ENCODE peak calls at places on chromosome 11, in five cellular contexts. Q is Peyer's patch, D is ovary, X is gastrocnemius medialis, S is kidney. F is an unnamed sample. For H3K9me3, the result is how much of the 10 kb centered on the place peaks cover.

GRCh38 chr11:20207781-20208621 is 47.7 kb upstream of the DBX1 start:
- DNase-seq in Q (no peak), D (no peak), X (no peak), S (peak), F (no peak)

GRCh38 chr11:134658481-134659080 is 246.5 kb upstream of the B3GAT1 start:
- DNase-seq in Q (no peak), D (no peak), X (no peak), S (peak), F (no peak)

GRCh38 chr11:72793452-72794367 is at the start of gene STARD10:
- DNase-seq in Q (peak), D (peak), X (peak), S (peak), F (peak)

GRCh38 chr11:78420255-78420764 is 2.7 kb upstream of the GAB2 start:
- DNase-seq in Q (peak), D (peak), X (peak), S (peak), F (peak)

GRCh38 chr11:9759519-9760179 is 95.8 kb downstream of the SWAP70 start:
- DNase-seq in Q (peak), D (peak), X (peak), S (peak), F (peak)

GRCh38 chr11:69536406-69536805 is 54.9 kb downstream of the LINC01488 start:
- DNase-seq in Q (no peak), D (no peak), X (no peak), S (peak), F (no peak)

GRCh38 chr11:113579292-113579940 is 104.2 kb upstream of the DRD2 start:
- DNase-seq in Q (no peak), D (no peak), X (no peak), S (no peak), F (no peak)

GRCh38 chr11:31237819-31238771 is 131.4 kb downstream of the DCDC1 start:
- DNase-seq in Q (no peak), D (no peak), X (no peak), S (no peak), F (no peak)

GRCh38 chr11:69799582-69799981 is 19.6 kb downstream of the FGF3 start:
- DNase-seq in Q (no peak), D (no peak), X (no peak), S (no peak), F (peak)

GRCh38 chr11:47408598-47409439 is 429 bp downstream of the SLC39A13 start:
- DNase-seq in Q (no peak), D (peak), X (peak), S (peak), F (no peak)

GRCh38 chr11:134652586-134653255 is 240.7 kb upstream of the B3GAT1 start:
- DNase-seq in Q (no peak), D (no peak), X (no peak), S (no peak), F (no peak)

GRCh38 chr11:109490953-109491733 is 69.2 kb downstream of the C11orf87 start:
- DNase-seq in Q (no peak), D (no peak), X (no peak), S (no peak), F (no peak)

GRCh38 chr11:131504199-131504949 is 134.0 kb downstream of the NTM start:
- DNase-seq in Q (no peak), D (no peak), X (no peak), S (no peak), F (peak)

GRCh38 chr11:25816411-25816810 is 515.5 kb upstream of the ANO3 start:
- DNase-seq in Q (no peak), D (no peak), X (no peak), S (no peak), F (no peak)

GRCh38 chr11:44811841-44812448 is 85.2 kb downstream of the TSPAN18 start:
- DNase-seq in Q (no peak), D (no peak), X (no peak), S (no peak), F (no peak)

DNA sequence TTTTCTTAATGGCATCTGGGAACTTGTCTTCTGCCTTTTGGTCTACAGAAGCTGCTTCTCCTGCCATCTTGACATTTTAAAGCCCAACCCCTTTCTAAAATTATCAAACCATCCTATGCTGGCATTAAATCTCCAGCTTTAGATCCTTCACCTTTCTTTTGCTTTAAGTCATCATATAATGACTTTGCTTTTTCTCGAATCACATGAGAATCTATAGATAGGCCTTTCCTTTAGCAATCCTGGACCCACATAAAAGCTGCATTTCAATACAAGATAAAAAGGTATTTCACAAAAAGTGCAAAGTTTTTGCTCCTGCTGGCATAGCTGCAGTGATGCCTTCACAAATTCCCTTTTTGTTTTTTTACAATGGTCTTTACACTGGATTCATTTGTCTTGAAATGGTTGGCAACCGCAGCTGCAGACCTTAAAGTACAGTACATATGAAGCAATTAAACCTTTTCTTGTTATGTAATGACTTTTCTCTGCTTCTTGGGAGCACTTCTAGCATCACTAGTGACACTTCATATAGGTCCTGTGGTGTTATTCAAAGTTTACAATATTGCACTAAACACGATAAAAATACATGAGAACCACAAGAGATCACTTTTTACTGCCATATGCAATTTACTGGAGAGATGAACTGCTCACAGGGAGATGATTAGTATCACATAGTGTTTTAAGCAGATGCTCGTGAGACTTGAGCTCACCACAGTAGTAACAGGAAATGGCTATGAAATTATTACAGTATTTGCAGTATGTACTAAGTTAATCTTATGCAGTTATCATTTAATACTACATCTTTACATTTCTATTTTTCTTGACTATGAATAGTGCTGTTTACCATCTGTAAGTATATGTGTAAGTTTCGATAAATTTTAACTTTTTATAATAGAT is 41.6 kb downstream of the ACER3 start:
- DNase-seq in Q (no peak), D (no peak), X (no peak), S (no peak), F (no peak)
- H3K4me3 ChIP-seq in Q (no peak), D (no peak), X (no peak), S (no peak), F (no peak)

GRCh38 chr11:60372767-60373166 is 5.6 kb upstream of the MS4A7 start:
- DNase-seq in Q (no peak), D (no peak), X (no peak), S (no peak), F (no peak)

GRCh38 chr11:60371854-60372253 is 6.5 kb upstream of the MS4A7 start:
- DNase-seq in Q (no peak), D (no peak), X (no peak), S (no peak), F (no peak)

GRCh38 chr11:60378359-60378758 is at the start of gene MS4A7:
- DNase-seq in Q (peak), D (no peak), X (peak), S (no peak), F (no peak)

GRCh38 chr11:60376601-60377000 is 1.7 kb upstream of the MS4A7 start:
- DNase-seq in Q (no peak), D (no peak), X (no peak), S (no peak), F (no peak)

GRCh38 chr11:60377737-60378136 is 595 bp upstream of the MS4A7 start:
- DNase-seq in Q (peak), D (no peak), X (peak), S (no peak), F (no peak)
- H3K9me3 ChIP-seq in Q (under half), D (under half), X (under half), S (under half), F (under half)

GRCh38 chr11:14625804-14626203 is 17.8 kb upstream of the PDE3B start:
- DNase-seq in Q (no peak), D (no peak), X (no peak), S (no peak), F (no peak)
- H3K4me3 ChIP-seq in Q (no peak), D (no peak), X (no peak), S (no peak), F (no peak)

DNA sequence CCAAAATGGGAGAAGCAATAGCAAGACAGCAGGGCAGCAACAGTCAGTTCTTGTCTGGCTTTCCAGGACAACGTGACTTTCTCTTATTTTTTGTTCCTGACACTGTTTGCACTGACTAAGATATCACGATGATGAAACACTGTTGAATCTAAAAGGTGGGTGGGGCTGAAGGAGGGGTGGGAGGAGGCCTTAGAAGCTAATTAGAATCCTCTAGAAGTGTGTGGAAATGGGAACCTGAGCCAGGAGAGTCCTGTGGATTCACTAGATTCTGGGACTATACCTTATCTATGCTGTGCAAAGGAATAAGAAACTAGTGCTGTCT is 300.3 kb downstream of the ST3GAL4 start:
- DNase-seq in Q (no peak), D (no peak), X (no peak), S (no peak), F (no peak)
- H3K9me3 ChIP-seq in Q (under half), D (under half), X (under half), S (under half), F (under half)

GRCh38 chr11:99418927-99419707 is 398.4 kb downstream of the CNTN5 start:
- DNase-seq in Q (no peak), D (no peak), X (no peak), S (no peak), F (no peak)
- H3K4me3 ChIP-seq in Q (no peak), D (no peak), X (no peak), S (no peak), F (no peak)

GRCh38 chr11:101552893-101553292 is 30.9 kb downstream of the TRPC6 start:
- DNase-seq in Q (no peak), D (no peak), X (no peak), S (no peak), F (no peak)
- H3K9me3 ChIP-seq in Q (under half), D (under half), X (under half), S (under half), F (under half)

GRCh38 chr11:117143390-117143789 is 697 bp upstream of the PAFAH1B2 start:
- DNase-seq in Q (no peak), D (peak), X (no peak), S (no peak), F (peak)

GRCh38 chr11:117146521-117146920 is 2.4 kb downstream of the PAFAH1B2 start:
- DNase-seq in Q (no peak), D (peak), X (no peak), S (no peak), F (no peak)

GRCh38 chr11:117145393-117145761 is 1.3 kb downstream of the PAFAH1B2 start:
- DNase-seq in Q (no peak), D (no peak), X (no peak), S (no peak), F (peak)

GRCh38 chr11:117144477-117145392 is 648 bp downstream of the PAFAH1B2 start:
- DNase-seq in Q (peak), D (peak), X (peak), S (no peak), F (peak)

GRCh38 chr11:117143871-117144476 is at the start of gene PAFAH1B2:
- DNase-seq in Q (peak), D (peak), X (peak), S (peak), F (peak)
- H3K4me3 ChIP-seq in Q (peak), D (peak), X (peak), S (peak), F (peak)

GRCh38 chr11:107576497-107577086 is 11.1 kb upstream of the ALKBH8 start:
- DNase-seq in Q (peak), D (peak), X (no peak), S (no peak), F (peak)
- H3K9me3 ChIP-seq in Q (under half), D (under half), X (under half), S (under half), F (under half)

DNA sequence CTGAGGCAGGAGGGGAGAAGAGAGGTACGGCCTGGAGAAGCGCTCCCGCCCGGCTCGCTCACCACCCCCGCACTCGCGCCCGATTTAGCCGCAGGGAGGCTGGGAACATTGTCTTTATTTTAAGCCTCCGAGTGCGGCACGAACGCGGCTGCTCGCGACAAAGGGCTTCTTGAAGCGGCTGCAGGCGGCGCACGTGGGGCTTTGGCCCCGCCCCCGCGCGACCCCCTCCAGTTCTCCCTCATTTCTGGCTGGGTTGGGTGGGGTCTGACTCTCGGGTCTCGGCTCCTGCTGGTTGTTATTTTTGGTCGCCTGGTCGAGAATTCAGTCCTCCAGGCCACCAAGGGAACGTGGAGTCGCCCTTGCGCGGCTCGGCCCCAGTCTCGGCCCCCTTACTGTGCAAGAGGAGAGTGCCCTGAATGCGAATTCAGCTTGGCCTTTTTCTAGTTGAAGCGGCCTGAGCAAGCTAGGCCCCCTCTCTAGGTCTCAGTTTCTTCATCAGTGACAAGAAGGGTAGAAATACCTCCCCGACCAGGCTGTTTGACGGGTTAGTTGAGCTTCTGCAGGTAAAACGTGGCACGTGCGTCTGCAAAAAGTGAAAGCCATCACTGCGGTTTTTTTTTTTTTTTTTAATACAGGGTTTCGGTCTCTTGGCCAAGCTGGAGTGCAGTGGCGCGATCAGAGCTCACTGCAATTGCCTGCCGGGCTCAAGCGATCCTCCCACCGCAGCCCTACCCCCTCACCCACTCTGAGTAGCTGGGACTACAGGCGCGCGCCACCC is 2.7 kb upstream of the CHRM1 start:
- DNase-seq in Q (no peak), D (no peak), X (no peak), S (peak), F (no peak)
- H3K4me3 ChIP-seq in Q (peak), D (no peak), X (peak), S (peak), F (no peak)

F was measured in WERI-Rb-1.